ENCODE peak calls at places on chromosomes 6 and 20, in nine cellular contexts. One of them, this sample, is unnamed.

GRCh38 chr20:50151034-50151743 is 2.3 kb downstream of the PEDS1 start:
- DNase-seq in HEK293T: no peak
- DNase-seq in stimulated activated CD8-positive, alpha-beta memory T cell treated with anti-CD3 and anti-CD28 coated beads, Interleukin-15, amount 100 ng/mL, for 1 hour: no peak
- DNase-seq in EL: no peak
- DNase-seq in occipital lobe: no peak
- DNase-seq in SK-N-DZ: no peak
- DNase-seq in nucleus accumbens: no peak
- DNase-seq in HCT116: no peak
- DNase-seq in endothelial cell: no peak
- DNase-seq in this sample: peak

GRCh38 chr6:167676000-167676665 is 150.6 kb upstream of the AFDN start:
- DNase-seq in HEK293T: no peak
- DNase-seq in stimulated activated CD8-positive, alpha-beta memory T cell treated with anti-CD3 and anti-CD28 coated beads, Interleukin-15, amount 100 ng/mL, for 1 hour: no peak
- DNase-seq in EL: no peak
- DNase-seq in occipital lobe: no peak
- DNase-seq in SK-N-DZ: no peak
- DNase-seq in nucleus accumbens: no peak
- DNase-seq in HCT116: no peak
- DNase-seq in endothelial cell: peak
- DNase-seq in this sample: no peak

GRCh38 chr6:170206931-170207431 is 83.9 kb downstream of the DLL1 start:
- DNase-seq in HEK293T: no peak
- DNase-seq in stimulated activated CD8-positive, alpha-beta memory T cell treated with anti-CD3 and anti-CD28 coated beads, Interleukin-15, amount 100 ng/mL, for 1 hour: no peak
- DNase-seq in EL: no peak
- DNase-seq in occipital lobe: no peak
- DNase-seq in SK-N-DZ: no peak
- DNase-seq in nucleus accumbens: no peak
- DNase-seq in HCT116: no peak
- DNase-seq in endothelial cell: no peak
- DNase-seq in this sample: no peak

GRCh38 chr6:63573140-63573898 is 1.0 kb downstream of the LOC128125822 start:
- DNase-seq in HEK293T: peak
- DNase-seq in stimulated activated CD8-positive, alpha-beta memory T cell treated with anti-CD3 and anti-CD28 coated beads, Interleukin-15, amount 100 ng/mL, for 1 hour: peak
- DNase-seq in EL: peak
- DNase-seq in occipital lobe: peak
- DNase-seq in SK-N-DZ: peak
- DNase-seq in nucleus accumbens: peak
- DNase-seq in HCT116: peak
- DNase-seq in endothelial cell: peak
- DNase-seq in this sample: peak

GRCh38 chr6:1003394-1004160 is 308.3 kb upstream of the FOXQ1 start:
- DNase-seq in HEK293T: no peak
- DNase-seq in stimulated activated CD8-positive, alpha-beta memory T cell treated with anti-CD3 and anti-CD28 coated beads, Interleukin-15, amount 100 ng/mL, for 1 hour: no peak
- DNase-seq in EL: no peak
- DNase-seq in occipital lobe: no peak
- DNase-seq in SK-N-DZ: no peak
- DNase-seq in nucleus accumbens: no peak
- DNase-seq in HCT116: no peak
- DNase-seq in endothelial cell: no peak
- DNase-seq in this sample: no peak

GRCh38 chr20:34753706-34754461 is 49.7 kb downstream of the TP53INP2 start:
- DNase-seq in HEK293T: no peak
- DNase-seq in stimulated activated CD8-positive, alpha-beta memory T cell treated with anti-CD3 and anti-CD28 coated beads, Interleukin-15, amount 100 ng/mL, for 1 hour: no peak
- DNase-seq in EL: no peak
- DNase-seq in occipital lobe: no peak
- DNase-seq in SK-N-DZ: no peak
- DNase-seq in nucleus accumbens: no peak
- DNase-seq in HCT116: no peak
- DNase-seq in endothelial cell: no peak
- DNase-seq in this sample: no peak

GRCh38 chr6:70108230-70108629 is 194.7 kb downstream of the COL9A1 start:
- DNase-seq in HEK293T: peak
- DNase-seq in stimulated activated CD8-positive, alpha-beta memory T cell treated with anti-CD3 and anti-CD28 coated beads, Interleukin-15, amount 100 ng/mL, for 1 hour: no peak
- DNase-seq in EL: peak
- DNase-seq in occipital lobe: no peak
- DNase-seq in SK-N-DZ: peak
- DNase-seq in nucleus accumbens: no peak
- DNase-seq in HCT116: peak
- DNase-seq in endothelial cell: peak
- DNase-seq in this sample: peak

GRCh38 chr20:5654557-5654956 is 95.6 kb upstream of the SHLD1 start:
- DNase-seq in HEK293T: no peak
- DNase-seq in stimulated activated CD8-positive, alpha-beta memory T cell treated with anti-CD3 and anti-CD28 coated beads, Interleukin-15, amount 100 ng/mL, for 1 hour: no peak
- DNase-seq in EL: peak
- DNase-seq in occipital lobe: no peak
- DNase-seq in SK-N-DZ: no peak
- DNase-seq in nucleus accumbens: no peak
- DNase-seq in HCT116: no peak
- DNase-seq in endothelial cell: no peak
- DNase-seq in this sample: no peak

GRCh38 chr20:18056174-18057105 is 1.3 kb downstream of the OVOL2 start:
- DNase-seq in HEK293T: no peak
- DNase-seq in stimulated activated CD8-positive, alpha-beta memory T cell treated with anti-CD3 and anti-CD28 coated beads, Interleukin-15, amount 100 ng/mL, for 1 hour: no peak
- DNase-seq in EL: no peak
- DNase-seq in occipital lobe: no peak
- DNase-seq in SK-N-DZ: no peak
- DNase-seq in nucleus accumbens: no peak
- DNase-seq in HCT116: no peak
- DNase-seq in endothelial cell: no peak
- DNase-seq in this sample: peak

GRCh38 chr6:98924647-98925046 is 23.1 kb downstream of the FBXL4 start:
- DNase-seq in HEK293T: no peak
- DNase-seq in stimulated activated CD8-positive, alpha-beta memory T cell treated with anti-CD3 and anti-CD28 coated beads, Interleukin-15, amount 100 ng/mL, for 1 hour: no peak
- DNase-seq in EL: no peak
- DNase-seq in occipital lobe: no peak
- DNase-seq in SK-N-DZ: no peak
- DNase-seq in nucleus accumbens: no peak
- DNase-seq in HCT116: no peak
- DNase-seq in endothelial cell: no peak
- DNase-seq in this sample: no peak

GRCh38 chr6:16770701-16771569 is 9.7 kb upstream of the ATXN1 start:
- DNase-seq in HEK293T: peak
- DNase-seq in stimulated activated CD8-positive, alpha-beta memory T cell treated with anti-CD3 and anti-CD28 coated beads, Interleukin-15, amount 100 ng/mL, for 1 hour: peak
- DNase-seq in EL: peak
- DNase-seq in occipital lobe: peak
- DNase-seq in SK-N-DZ: peak
- DNase-seq in nucleus accumbens: no peak
- DNase-seq in HCT116: peak
- DNase-seq in endothelial cell: peak
- DNase-seq in this sample: no peak

GRCh38 chr6:15615837-15616236 is 47.0 kb downstream of the DTNBP1 start:
- DNase-seq in HEK293T: no peak
- DNase-seq in stimulated activated CD8-positive, alpha-beta memory T cell treated with anti-CD3 and anti-CD28 coated beads, Interleukin-15, amount 100 ng/mL, for 1 hour: no peak
- DNase-seq in EL: no peak
- DNase-seq in occipital lobe: no peak
- DNase-seq in SK-N-DZ: no peak
- DNase-seq in nucleus accumbens: no peak
- DNase-seq in HCT116: no peak
- DNase-seq in endothelial cell: no peak
- DNase-seq in this sample: no peak

GRCh38 chr20:63312268-63312667 is 19.3 kb downstream of the COL20A1 start:
- DNase-seq in HEK293T: no peak
- DNase-seq in stimulated activated CD8-positive, alpha-beta memory T cell treated with anti-CD3 and anti-CD28 coated beads, Interleukin-15, amount 100 ng/mL, for 1 hour: no peak
- DNase-seq in EL: no peak
- DNase-seq in occipital lobe: no peak
- DNase-seq in SK-N-DZ: no peak
- DNase-seq in nucleus accumbens: no peak
- DNase-seq in HCT116: no peak
- DNase-seq in endothelial cell: no peak
- DNase-seq in this sample: no peak

GRCh38 chr6:148611213-148611612 is 135.6 kb upstream of the UST start:
- DNase-seq in HEK293T: no peak
- DNase-seq in stimulated activated CD8-positive, alpha-beta memory T cell treated with anti-CD3 and anti-CD28 coated beads, Interleukin-15, amount 100 ng/mL, for 1 hour: no peak
- DNase-seq in EL: peak
- DNase-seq in occipital lobe: peak
- DNase-seq in SK-N-DZ: no peak
- DNase-seq in nucleus accumbens: peak
- DNase-seq in HCT116: no peak
- DNase-seq in endothelial cell: no peak
- DNase-seq in this sample: no peak

GRCh38 chr20:33131949-33132822 is 35.8 kb upstream of the BPIFA2 start:
- DNase-seq in HEK293T: no peak
- DNase-seq in stimulated activated CD8-positive, alpha-beta memory T cell treated with anti-CD3 and anti-CD28 coated beads, Interleukin-15, amount 100 ng/mL, for 1 hour: no peak
- DNase-seq in EL: no peak
- DNase-seq in occipital lobe: no peak
- DNase-seq in SK-N-DZ: no peak
- DNase-seq in nucleus accumbens: no peak
- DNase-seq in HCT116: no peak
- DNase-seq in endothelial cell: no peak
- DNase-seq in this sample: no peak

GRCh38 chr6:138507977-138508675 is 8.8 kb upstream of the NHSL1 start:
- DNase-seq in HEK293T: no peak
- DNase-seq in stimulated activated CD8-positive, alpha-beta memory T cell treated with anti-CD3 and anti-CD28 coated beads, Interleukin-15, amount 100 ng/mL, for 1 hour: no peak
- DNase-seq in EL: no peak
- DNase-seq in occipital lobe: no peak
- DNase-seq in SK-N-DZ: no peak
- DNase-seq in nucleus accumbens: no peak
- DNase-seq in HCT116: no peak
- DNase-seq in endothelial cell: no peak
- DNase-seq in this sample: no peak

GRCh38 chr20:23269954-23270353 is 80.6 kb upstream of the NXT1 start:
- DNase-seq in HEK293T: no peak
- DNase-seq in stimulated activated CD8-positive, alpha-beta memory T cell treated with anti-CD3 and anti-CD28 coated beads, Interleukin-15, amount 100 ng/mL, for 1 hour: no peak
- DNase-seq in EL: no peak
- DNase-seq in occipital lobe: no peak
- DNase-seq in SK-N-DZ: no peak
- DNase-seq in nucleus accumbens: no peak
- DNase-seq in HCT116: no peak
- DNase-seq in endothelial cell: peak
- DNase-seq in this sample: no peak

GRCh38 chr6:148179786-148180185 is 162.9 kb upstream of the SASH1 start:
- DNase-seq in HEK293T: peak
- DNase-seq in stimulated activated CD8-positive, alpha-beta memory T cell treated with anti-CD3 and anti-CD28 coated beads, Interleukin-15, amount 100 ng/mL, for 1 hour: no peak
- DNase-seq in EL: peak
- DNase-seq in occipital lobe: peak
- DNase-seq in SK-N-DZ: no peak
- DNase-seq in nucleus accumbens: no peak
- DNase-seq in HCT116: peak
- DNase-seq in endothelial cell: peak
- DNase-seq in this sample: no peak

GRCh38 chr6:142537612-142538478 is 236.0 kb downstream of the ADGRG6 start:
- DNase-seq in HEK293T: peak
- DNase-seq in stimulated activated CD8-positive, alpha-beta memory T cell treated with anti-CD3 and anti-CD28 coated beads, Interleukin-15, amount 100 ng/mL, for 1 hour: no peak
- DNase-seq in EL: peak
- DNase-seq in occipital lobe: no peak
- DNase-seq in SK-N-DZ: peak
- DNase-seq in nucleus accumbens: no peak
- DNase-seq in HCT116: peak
- DNase-seq in endothelial cell: no peak
- DNase-seq in this sample: peak

GRCh38 chr6:44475779-44476434 is 88.4 kb downstream of the CDC5L start:
- DNase-seq in HEK293T: peak
- DNase-seq in stimulated activated CD8-positive, alpha-beta memory T cell treated with anti-CD3 and anti-CD28 coated beads, Interleukin-15, amount 100 ng/mL, for 1 hour: peak
- DNase-seq in EL: peak
- DNase-seq in occipital lobe: peak
- DNase-seq in SK-N-DZ: peak
- DNase-seq in nucleus accumbens: peak
- DNase-seq in HCT116: peak
- DNase-seq in endothelial cell: peak
- DNase-seq in this sample: peak

GRCh38 chr6:150343434-150343833 is 25.4 kb upstream of the IYD start:
- DNase-seq in HEK293T: no peak
- DNase-seq in stimulated activated CD8-positive, alpha-beta memory T cell treated with anti-CD3 and anti-CD28 coated beads, Interleukin-15, amount 100 ng/mL, for 1 hour: no peak
- DNase-seq in EL: no peak
- DNase-seq in occipital lobe: no peak
- DNase-seq in SK-N-DZ: no peak
- DNase-seq in nucleus accumbens: no peak
- DNase-seq in HCT116: no peak
- DNase-seq in endothelial cell: no peak
- DNase-seq in this sample: no peak

GRCh38 chr6:107704377-107705013 is 119.6 kb downstream of the SCML4 start:
- DNase-seq in HEK293T: peak
- DNase-seq in stimulated activated CD8-positive, alpha-beta memory T cell treated with anti-CD3 and anti-CD28 coated beads, Interleukin-15, amount 100 ng/mL, for 1 hour: no peak
- DNase-seq in EL: peak
- DNase-seq in occipital lobe: no peak
- DNase-seq in SK-N-DZ: peak
- DNase-seq in nucleus accumbens: no peak
- DNase-seq in HCT116: peak
- DNase-seq in endothelial cell: peak
- DNase-seq in this sample: no peak

GRCh38 chr6:28803337-28803709 is 120.5 kb downstream of the TRIM27 start:
- DNase-seq in HEK293T: peak
- DNase-seq in stimulated activated CD8-positive, alpha-beta memory T cell treated with anti-CD3 and anti-CD28 coated beads, Interleukin-15, amount 100 ng/mL, for 1 hour: no peak
- DNase-seq in EL: peak
- DNase-seq in occipital lobe: no peak
- DNase-seq in SK-N-DZ: no peak
- DNase-seq in nucleus accumbens: no peak
- DNase-seq in HCT116: no peak
- DNase-seq in endothelial cell: no peak
- DNase-seq in this sample: no peak

GRCh38 chr6:16227048-16227562 is 11.3 kb upstream of the GMPR start:
- DNase-seq in HEK293T: no peak
- DNase-seq in stimulated activated CD8-positive, alpha-beta memory T cell treated with anti-CD3 and anti-CD28 coated beads, Interleukin-15, amount 100 ng/mL, for 1 hour: no peak
- DNase-seq in EL: no peak
- DNase-seq in occipital lobe: no peak
- DNase-seq in SK-N-DZ: no peak
- DNase-seq in nucleus accumbens: no peak
- DNase-seq in HCT116: no peak
- DNase-seq in endothelial cell: no peak
- DNase-seq in this sample: no peak

GRCh38 chr6:121881974-121882667 is 446.7 kb downstream of the GJA1 start:
- DNase-seq in HEK293T: no peak
- DNase-seq in stimulated activated CD8-positive, alpha-beta memory T cell treated with anti-CD3 and anti-CD28 coated beads, Interleukin-15, amount 100 ng/mL, for 1 hour: no peak
- DNase-seq in EL: peak
- DNase-seq in occipital lobe: no peak
- DNase-seq in SK-N-DZ: no peak
- DNase-seq in nucleus accumbens: no peak
- DNase-seq in HCT116: no peak
- DNase-seq in endothelial cell: no peak
- DNase-seq in this sample: no peak

GRCh38 chr20:53381568-53382262 is 211.9 kb downstream of the ZNF217 start:
- DNase-seq in HEK293T: no peak
- DNase-seq in stimulated activated CD8-positive, alpha-beta memory T cell treated with anti-CD3 and anti-CD28 coated beads, Interleukin-15, amount 100 ng/mL, for 1 hour: no peak
- DNase-seq in EL: no peak
- DNase-seq in occipital lobe: no peak
- DNase-seq in SK-N-DZ: no peak
- DNase-seq in nucleus accumbens: no peak
- DNase-seq in HCT116: no peak
- DNase-seq in endothelial cell: no peak
- DNase-seq in this sample: no peak

GRCh38 chr6:110664933-110665332 is 150.3 kb downstream of the CDK19 start:
- DNase-seq in HEK293T: no peak
- DNase-seq in stimulated activated CD8-positive, alpha-beta memory T cell treated with anti-CD3 and anti-CD28 coated beads, Interleukin-15, amount 100 ng/mL, for 1 hour: no peak
- DNase-seq in EL: peak
- DNase-seq in occipital lobe: no peak
- DNase-seq in SK-N-DZ: no peak
- DNase-seq in nucleus accumbens: no peak
- DNase-seq in HCT116: no peak
- DNase-seq in endothelial cell: no peak
- DNase-seq in this sample: no peak

GRCh38 chr6:27281105-27281539 is 31.0 kb downstream of the POM121L2 start:
- DNase-seq in HEK293T: no peak
- DNase-seq in stimulated activated CD8-positive, alpha-beta memory T cell treated with anti-CD3 and anti-CD28 coated beads, Interleukin-15, amount 100 ng/mL, for 1 hour: no peak
- DNase-seq in EL: peak
- DNase-seq in occipital lobe: no peak
- DNase-seq in SK-N-DZ: no peak
- DNase-seq in nucleus accumbens: no peak
- DNase-seq in HCT116: peak
- DNase-seq in endothelial cell: no peak
- DNase-seq in this sample: no peak